ENCODE peak calls at places on chromosomes 6 and 20, in five cellular contexts. D is nephron progenitor cell, G is Calu3, B is cardiac fibroblast, I is keratinocyte. E is an unnamed sample.

GRCh38 chr6:33178755-33179475 is 13.4 kb downstream of the COL11A2 start:
- DNase-seq in D (no peak), G (no peak), B (no peak), I (no peak), E (no peak)

GRCh38 chr6:169865346-169866139 is 114.1 kb downstream of the ERMARD start:
- DNase-seq in D (no peak), G (no peak), B (no peak), I (no peak), E (no peak)

GRCh38 chr6:74991573-74992332 is 214.1 kb downstream of the COL12A1 start:
- DNase-seq in D (no peak), G (no peak), B (peak; percentile 53), I (peak; percentile 58), E (no peak)

GRCh38 chr6:69069881-69070280 is 434.8 kb downstream of the ADGRB3 start:
- DNase-seq in D (no peak), G (no peak), B (peak; percentile 29), I (no peak), E (no peak)

GRCh38 chr20:44396790-44397189 is 41.3 kb downstream of the HNF4A start:
- DNase-seq in D (no peak), G (no peak), B (no peak), I (no peak), E (no peak)

GRCh38 chr6:35484921-35485392 is 11.9 kb downstream of the TEAD3 start:
- DNase-seq in D (no peak), G (peak; percentile 53), B (peak; percentile 53), I (no peak), E (no peak)

GRCh38 chr6:13395272-13396237 is 67.2 kb upstream of the TBC1D7 start:
- DNase-seq in D (no peak), G (peak; percentile 69), B (peak; percentile 89), I (no peak), E (peak; percentile 34)

GRCh38 chr20:37519508-37520416 is 1.3 kb upstream of the NNAT start:
- DNase-seq in D (peak; percentile 33), G (no peak), B (no peak), I (no peak), E (no peak)

GRCh38 chr6:154738561-154738961 is 5.3 kb downstream of the SCAF8 start:
- DNase-seq in D (no peak), G (no peak), B (peak; percentile 33), I (no peak), E (no peak)

GRCh38 chr6:1608222-1608975 is 1.3 kb upstream of the FOXC1 start:
- DNase-seq in D (no peak), G (no peak), B (no peak), I (no peak), E (no peak)

GRCh38 chr6:17484201-17484606 is 90.8 kb downstream of the CAP2 start:
- DNase-seq in D (no peak), G (no peak), B (no peak), I (no peak), E (no peak)

GRCh38 chr20:14401479-14402138 is 64.2 kb upstream of the FLRT3 start:
- DNase-seq in D (no peak), G (no peak), B (no peak), I (no peak), E (peak; percentile 8)

GRCh38 chr6:28565823-28566526 is 40.3 kb downstream of the GPX5 start:
- DNase-seq in D (no peak), G (peak; percentile 64), B (no peak), I (no peak), E (no peak)

GRCh38 chr20:60935971-60936370 is 316.1 kb upstream of the CDH4 start:
- DNase-seq in D (no peak), G (no peak), B (no peak), I (no peak), E (no peak)

GRCh38 chr20:10636326-10636818 is 37.4 kb downstream of the JAG1 start:
- DNase-seq in D (no peak), G (no peak), B (peak; percentile 65), I (no peak), E (no peak)

GRCh38 chr6:107667790-107668189 is 156.3 kb downstream of the SCML4 start:
- DNase-seq in D (no peak), G (no peak), B (no peak), I (no peak), E (no peak)

GRCh38 chr6:108661982-108662381 is 101.3 kb downstream of the FOXO3 start:
- DNase-seq in D (no peak), G (no peak), B (no peak), I (no peak), E (no peak)

GRCh38 chr6:80029442-80029841 is 25.0 kb downstream of the TTK start:
- DNase-seq in D (no peak), G (no peak), B (no peak), I (no peak), E (peak; percentile 47)

GRCh38 chr6:65117854-65118409 is 589.1 kb downstream of the EYS start:
- DNase-seq in D (no peak), G (no peak), B (peak; percentile 0), I (no peak), E (no peak)

GRCh38 chr20:46277602-46278001 is 30.7 kb downstream of the CDH22 start:
- DNase-seq in D (no peak), G (no peak), B (no peak), I (no peak), E (no peak)

GRCh38 chr6:37316071-37316470 is 37.7 kb upstream of the RNF8 start:
- DNase-seq in D (no peak), G (no peak), B (no peak), I (no peak), E (no peak)

GRCh38 chr6:115896538-115897129 is 164.1 kb downstream of the FRK start:
- DNase-seq in D (peak; percentile 23), G (peak; percentile 38), B (peak; percentile 56), I (no peak), E (peak; percentile 50)

GRCh38 chr20:35503841-35504460 is 25.5 kb downstream of the C20orf173 start:
- DNase-seq in D (no peak), G (no peak), B (no peak), I (no peak), E (no peak)

GRCh38 chr6:37830225-37830624 is 10.7 kb downstream of the ZFAND3 start:
- DNase-seq in D (no peak), G (no peak), B (no peak), I (no peak), E (peak; percentile 58)

GRCh38 chr6:57313711-57314471 is 3.5 kb upstream of the PRIM2 start:
- DNase-seq in D (no peak), G (peak; percentile 9), B (peak; percentile 99), I (peak; percentile 94), E (no peak)

GRCh38 chr6:27296106-27296783 is 15.8 kb downstream of the POM121L2 start:
- DNase-seq in D (peak; percentile 68), G (peak; percentile 63), B (peak; percentile 61), I (no peak), E (no peak)

GRCh38 chr6:41942045-41942851 is 640 bp upstream of the CCND3 start:
- DNase-seq in D (no peak), G (no peak), B (peak; percentile 88), I (peak; percentile 54), E (no peak)

GRCh38 chr6:112286010-112286409 is 31.6 kb upstream of the LAMA4 start:
- DNase-seq in D (no peak), G (no peak), B (no peak), I (no peak), E (peak; percentile 66)

GRCh38 chr20:32078777-32079176 is 26.7 kb downstream of the HCK start:
- DNase-seq in D (no peak), G (no peak), B (no peak), I (no peak), E (no peak)

GRCh38 chr6:30508890-30509736 is 19.8 kb downstream of the HLA-E start:
- DNase-seq in D (no peak), G (no peak), B (peak; percentile 63), I (no peak), E (peak; percentile 86)

GRCh38 chr6:111866857-111867256 is 6.4 kb downstream of the FYN start:
- DNase-seq in D (no peak), G (no peak), B (no peak), I (no peak), E (no peak)

GRCh38 chr6:47631248-47632196 is 66.9 kb upstream of the ADGRF4 start:
- DNase-seq in D (peak; percentile 8), G (no peak), B (peak; percentile 72), I (no peak), E (peak; percentile 63)

GRCh38 chr6:39061588-39061987 is 13.0 kb downstream of the GLP1R start:
- DNase-seq in D (no peak), G (no peak), B (no peak), I (no peak), E (no peak)

GRCh38 chr6:12075067-12075563 is 63.0 kb downstream of the HIVEP1 start:
- DNase-seq in D (no peak), G (no peak), B (peak; percentile 36), I (no peak), E (no peak)

GRCh38 chr6:56255370-56255769 is 8.0 kb upstream of the COL21A1 start:
- DNase-seq in D (no peak), G (no peak), B (no peak), I (no peak), E (no peak)
- TF ChIP-seq CTCF in D (no peak), G (no peak), B (no peak), I (no peak), E (no peak)

GRCh38 chr20:40279390-40279789 is 409.6 kb downstream of the MAFB start:
- DNase-seq in D (no peak), G (no peak), B (peak; percentile 61), I (peak; percentile 4), E (no peak)
- TF ChIP-seq CTCF in D (no peak), G (no peak), B (no peak), I (no peak), E (no peak)

GRCh38 chr20:34300809-34301586 is 2.2 kb downstream of the AHCY start:
- DNase-seq in D (no peak), G (peak; percentile 16), B (no peak), I (no peak), E (peak; percentile 14)

GRCh38 chr20:34301587-34302311 is 1.4 kb downstream of the AHCY start:
- DNase-seq in D (no peak), G (no peak), B (no peak), I (no peak), E (no peak)

GRCh38 chr20:34302723-34303528 is at the start of gene AHCY:
- DNase-seq in D (peak; percentile 96), G (peak; percentile 100), B (peak; percentile 98), I (peak; percentile 85), E (peak; percentile 97)

GRCh38 chr20:34299925-34300806 is 3.0 kb downstream of the AHCY start:
- DNase-seq in D (no peak), G (no peak), B (peak; percentile 3), I (no peak), E (peak; percentile 10)

GRCh38 chr20:34302312-34302722 is 838 bp downstream of the AHCY start:
- DNase-seq in D (no peak), G (peak; percentile 23), B (peak; percentile 58), I (no peak), E (peak; percentile 27)
- TF ChIP-seq CTCF in D (no peak), G (peak; percentile 20), B (peak; percentile 13), I (no peak), E (peak; percentile 18)

GRCh38 chr6:137926985-137927384 is 59.9 kb downstream of the TNFAIP3 start:
- DNase-seq in D (no peak), G (no peak), B (no peak), I (no peak), E (no peak)
- TF ChIP-seq CTCF in D (no peak), G (no peak), B (no peak), I (no peak), E (no peak)

GRCh38 chr6:20559924-20560551 is 25.8 kb downstream of the CDKAL1 start:
- DNase-seq in D (no peak), G (no peak), B (peak; percentile 26), I (no peak), E (no peak)
- TF ChIP-seq CTCF in D (no peak), G (no peak), B (no peak), I (no peak), E (no peak)

GRCh38 chr6:101386982-101387381 is 6.5 kb upstream of the GRIK2 start:
- DNase-seq in D (no peak), G (no peak), B (no peak), I (no peak), E (no peak)
- TF ChIP-seq CTCF in D (peak; percentile 44), G (no peak), B (peak; percentile 16), I (peak; percentile 40), E (no peak)